ENCODE peak calls at places on chromosomes 1 and 21, in five cellular contexts. B, Q, M, D and V are unnamed samples.

GRCh38 chr1:231991231-231991630 is 364.6 kb downstream of the DISC1 start:
- DNase-seq in B (no peak), Q (no peak), M (no peak), D (no peak), V (no peak)

GRCh38 chr1:79539001-79539400 is 532.5 kb upstream of the ADGRL4 start:
- DNase-seq in B (no peak), Q (no peak), M (no peak), D (no peak), V (no peak)

GRCh38 chr1:26159113-26160039 is 497 bp downstream of the FAM110D start:
- DNase-seq in B (no peak), Q (peak; percentile 38), M (no peak), D (no peak), V (no peak)

GRCh38 chr1:8529901-8530300 is 212.0 kb downstream of the SLC45A1 start:
- DNase-seq in B (no peak), Q (no peak), M (no peak), D (no peak), V (no peak)

GRCh38 chr1:85275701-85276289 is 637 bp downstream of the BCL10 start:
- DNase-seq in B (no peak), Q (no peak), M (no peak), D (no peak), V (no peak)

GRCh38 chr1:66311628-66312027 is 222.3 kb upstream of the SGIP1 start:
- DNase-seq in B (no peak), Q (no peak), M (no peak), D (no peak), V (no peak)

GRCh38 chr1:227958617-227959324 is 11.0 kb upstream of the WNT9A start:
- DNase-seq in B (no peak), Q (no peak), M (peak; percentile 24), D (no peak), V (peak; percentile 47)

GRCh38 chr1:247290576-247290975 is 34.7 kb downstream of the VN1R5 start:
- DNase-seq in B (no peak), Q (no peak), M (no peak), D (no peak), V (no peak)

GRCh38 chr1:2483026-2483425 is 6.9 kb downstream of the PLCH2 start:
- DNase-seq in B (no peak), Q (no peak), M (no peak), D (no peak), V (no peak)

GRCh38 chr1:218371927-218372672 is 27.0 kb downstream of the TGFB2 start:
- DNase-seq in B (no peak), Q (no peak), M (no peak), D (no peak), V (peak; percentile 65)

GRCh38 chr1:15948600-15949452 is 27.1 kb downstream of the ZBTB17 start:
- DNase-seq in B (no peak), Q (no peak), M (peak; percentile 74), D (no peak), V (peak; percentile 92)

GRCh38 chr1:7994827-7995226 is 31.3 kb downstream of the ERRFI1 start:
- DNase-seq in B (no peak), Q (no peak), M (no peak), D (no peak), V (no peak)

GRCh38 chr1:77624102-77624501 is 58.4 kb downstream of the ZZZ3 start:
- DNase-seq in B (no peak), Q (no peak), M (no peak), D (no peak), V (no peak)
- H3K4me1 ChIP-seq in B (no peaks in the 10 kb centered on the region), Q (no peaks in the 10 kb centered on the region), M (no peaks in the 10 kb centered on the region), D (no peaks in the 10 kb centered on the region), V (no peaks in the 10 kb centered on the region)

GRCh38 chr1:20829946-20830345 is 42.8 kb upstream of the HP1BP3 start:
- DNase-seq in B (no peak), Q (no peak), M (no peak), D (no peak), V (no peak)

GRCh38 chr1:20834192-20834591 is 47.1 kb upstream of the HP1BP3 start:
- DNase-seq in B (no peak), Q (no peak), M (no peak), D (no peak), V (no peak)

GRCh38 chr1:20834780-20835179 is 47.7 kb upstream of the HP1BP3 start:
- DNase-seq in B (no peak), Q (no peak), M (no peak), D (no peak), V (no peak)

GRCh38 chr1:20829531-20829930 is 42.4 kb upstream of the HP1BP3 start:
- DNase-seq in B (no peak), Q (no peak), M (no peak), D (no peak), V (no peak)

GRCh38 chr1:20830378-20830777 is 43.3 kb upstream of the HP1BP3 start:
- DNase-seq in B (no peak), Q (no peak), M (no peak), D (no peak), V (no peak)
- H3K36me3 ChIP-seq in B (no peaks in the 10 kb centered on the region), Q (no peaks in the 10 kb centered on the region), M (no peaks in the 10 kb centered on the region), D (no peaks in the 10 kb centered on the region), V (peaks cover 19% of the 10 kb centered on the region)

GRCh38 chr1:221371671-221372070 is 370.2 kb downstream of the DUSP10 start:
- DNase-seq in B (no peak), Q (no peak), M (no peak), D (no peak), V (no peak)

GRCh38 chr1:221373795-221374194 is 368.1 kb downstream of the DUSP10 start:
- DNase-seq in B (no peak), Q (no peak), M (no peak), D (no peak), V (no peak)
- H3K27ac ChIP-seq in B (no peak overlapping the region), Q (no peak overlapping the region), M (no peak overlapping the region), D (no peak overlapping the region), V (no peak overlapping the region)

DNA sequence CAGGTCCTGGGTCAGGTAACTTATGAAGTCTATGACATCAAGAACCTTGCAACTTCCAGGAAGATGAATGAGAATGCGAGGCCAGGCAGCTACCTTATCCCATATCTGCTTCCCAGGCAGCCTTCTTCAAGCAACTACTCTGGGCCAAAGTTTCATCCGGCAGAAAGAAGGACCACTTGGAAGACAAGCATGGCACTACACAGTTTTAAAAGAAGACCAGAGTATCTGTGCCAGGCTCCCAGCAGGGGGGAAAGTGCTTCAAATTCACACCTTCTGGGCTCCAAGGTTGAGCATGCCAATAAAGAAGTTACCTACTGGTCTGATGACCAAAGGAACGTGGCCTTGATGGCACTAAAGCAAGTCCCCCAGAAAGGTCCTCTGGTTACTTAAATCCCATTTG is 73.4 kb downstream of the CD46 start:
- DNase-seq in B (no peak), Q (no peak), M (no peak), D (no peak), V (no peak)
- H3K4me1 ChIP-seq in B (peaks cover 2% of the 10 kb centered on the region), Q (peaks cover 50% of the 10 kb centered on the region), M (no peaks in the 10 kb centered on the region), D (peaks cover 19% of the 10 kb centered on the region), V (peaks cover 76% of the 10 kb centered on the region)

GRCh38 chr21:45280178-45280821 is 7.4 kb downstream of the POFUT2 start:
- DNase-seq in B (no peak), Q (no peak), M (no peak), D (no peak), V (no peak)

GRCh38 chr21:45276620-45277019 is 11.1 kb downstream of the POFUT2 start:
- DNase-seq in B (no peak), Q (no peak), M (no peak), D (no peak), V (peak; percentile 55)

GRCh38 chr21:45278156-45278911 is 9.4 kb downstream of the POFUT2 start:
- DNase-seq in B (no peak), Q (no peak), M (no peak), D (no peak), V (peak; percentile 60)

GRCh38 chr21:45279446-45280177 is 8.1 kb downstream of the POFUT2 start:
- DNase-seq in B (no peak), Q (no peak), M (no peak), D (no peak), V (no peak)

GRCh38 chr21:45277101-45278045 is 10.3 kb downstream of the POFUT2 start:
- DNase-seq in B (no peak), Q (no peak), M (no peak), D (no peak), V (peak; percentile 64)
- H3K36me3 ChIP-seq in B (peaks cover 28% of the 10 kb centered on the region), Q (peaks cover 56% of the 10 kb centered on the region), M (no peaks in the 10 kb centered on the region), D (peaks cover 19% of the 10 kb centered on the region), V (peaks cover 27% of the 10 kb centered on the region)